ENCODE peak calls at places on chromosome 15, in six cellular contexts. Z, I, Y, L, F and P are unnamed samples.
A peak's percentile ranks its signal among the peaks of the same experiment; 100 is the strongest.

GRCh38 chr15:79994651-79995050 is 23.7 kb upstream of the BCL2A1 start:
- DNase-seq in Z (no peak), I (no peak), Y (peak; percentile 16), L (no peak), F (no peak), P (no peak)

GRCh38 chr15:22888120-22888859 is 49.8 kb downstream of the NIPA2 start:
- DNase-seq in Z (no peak), I (no peak), Y (no peak), L (no peak), F (no peak), P (no peak)

GRCh38 chr15:44595246-44595645 is 58.3 kb downstream of the EIF3J start:
- DNase-seq in Z (no peak), I (no peak), Y (no peak), L (peak; percentile 28), F (no peak), P (no peak)

GRCh38 chr15:58190419-58190818 is 52.2 kb downstream of the AQP9 start:
- DNase-seq in Z (no peak), I (no peak), Y (peak; percentile 7), L (no peak), F (no peak), P (peak; percentile 37)

GRCh38 chr15:80259942-80260510 is 8.0 kb upstream of the CTXND1 start:
- DNase-seq in Z (no peak), I (no peak), Y (no peak), L (no peak), F (no peak), P (no peak)

GRCh38 chr15:50166216-50166615 is 15.8 kb upstream of the SLC27A2 start:
- DNase-seq in Z (no peak), I (no peak), Y (no peak), L (no peak), F (no peak), P (no peak)

GRCh38 chr15:81184188-81184587 is 12.5 kb upstream of the IL16 start:
- DNase-seq in Z (no peak), I (peak; percentile 47), Y (no peak), L (no peak), F (no peak), P (peak; percentile 90)

GRCh38 chr15:100019601-100020000 is 286.4 kb upstream of the LYSMD4 start:
- DNase-seq in Z (no peak), I (no peak), Y (no peak), L (no peak), F (no peak), P (no peak)

GRCh38 chr15:80436511-80437307 is 32.5 kb downstream of the ARNT2 start:
- DNase-seq in Z (peak; percentile 32), I (no peak), Y (peak; percentile 70), L (no peak), F (no peak), P (peak; percentile 64)

GRCh38 chr15:88256261-88257230 is at the start of gene NTRK3:
- DNase-seq in Z (no peak), I (no peak), Y (no peak), L (no peak), F (no peak), P (no peak)

GRCh38 chr15:99631256-99631655 is 65.5 kb downstream of the MEF2A start:
- DNase-seq in Z (peak; percentile 41), I (peak; percentile 42), Y (no peak), L (no peak), F (peak; percentile 20), P (no peak)

GRCh38 chr15:75238150-75238549 is 20.0 kb upstream of the GOLGA6C start:
- DNase-seq in Z (peak; percentile 15), I (no peak), Y (no peak), L (no peak), F (no peak), P (no peak)

GRCh38 chr15:72472907-72473669 is 1.0 kb upstream of the ARIH1 start:
- DNase-seq in Z (no peak), I (no peak), Y (no peak), L (no peak), F (no peak), P (no peak)

GRCh38 chr15:91338763-91339162 is 238.7 kb downstream of the SV2B start:
- DNase-seq in Z (no peak), I (no peak), Y (no peak), L (no peak), F (no peak), P (no peak)

GRCh38 chr15:80785335-80785734 is 6.2 kb downstream of the CEMIP start:
- DNase-seq in Z (no peak), I (no peak), Y (no peak), L (no peak), F (no peak), P (no peak)

GRCh38 chr15:72859757-72860145 is 76.2 kb upstream of the ADPGK start:
- DNase-seq in Z (no peak), I (no peak), Y (no peak), L (no peak), F (no peak), P (peak; percentile 52)

GRCh38 chr15:78007965-78008886 is 69.3 kb downstream of the TBC1D2B start:
- DNase-seq in Z (no peak), I (peak; percentile 74), Y (no peak), L (peak; percentile 63), F (peak; percentile 64), P (no peak)

GRCh38 chr15:80736571-80736970 is 41.5 kb downstream of the ABHD17C start:
- DNase-seq in Z (no peak), I (no peak), Y (no peak), L (peak; percentile 42), F (no peak), P (no peak)

GRCh38 chr15:25178835-25179672 is 224.3 kb downstream of the SNRPN start:
- DNase-seq in Z (peak; percentile 55), I (peak; percentile 15), Y (no peak), L (peak; percentile 3), F (peak; percentile 3), P (peak; percentile 81)

GRCh38 chr15:68427366-68427765 is 4.6 kb downstream of the ITGA11 start:
- DNase-seq in Z (no peak), I (no peak), Y (no peak), L (no peak), F (no peak), P (no peak)

GRCh38 chr15:96693515-96693914 is 363.0 kb downstream of the NR2F2 start:
- DNase-seq in Z (no peak), I (no peak), Y (no peak), L (no peak), F (no peak), P (no peak)

GRCh38 chr15:78988361-78988911 is 43.6 kb upstream of the CTSH start:
- DNase-seq in Z (peak; percentile 79), I (peak; percentile 94), Y (peak; percentile 54), L (peak; percentile 87), F (peak; percentile 67), P (no peak)

GRCh38 chr15:39127925-39128617 is 452.8 kb upstream of the THBS1 start:
- DNase-seq in Z (no peak), I (peak; percentile 42), Y (peak; percentile 62), L (peak; percentile 7), F (peak; percentile 12), P (no peak)
- TF ChIP-seq POLR2AphosphoS5 in Z (no peak), I (no peak), Y (no peak), L (no peak), F (no peak), P (no peak)

GRCh38 chr15:47378527-47378926 is 338.8 kb upstream of the SEMA6D start:
- DNase-seq in Z (no peak), I (no peak), Y (no peak), L (no peak), F (no peak), P (no peak)
- TF ChIP-seq POLR2A in Z (no peak), I (no peak), Y (no peak), L (no peak), F (no peak), P (no peak)

GRCh38 chr15:98160236-98160635 is 199.7 kb downstream of the ARRDC4 start:
- DNase-seq in Z (no peak), I (peak; percentile 46), Y (no peak), L (no peak), F (no peak), P (no peak)
- H3K4me3 ChIP-seq in Z (no peak overlapping the region), I (no peak overlapping the region), Y (no peak overlapping the region), L (no peak overlapping the region), F (no peak overlapping the region), P (no peak overlapping the region)

GRCh38 chr15:62875626-62876021 is 166.9 kb upstream of the TPM1 start:
- DNase-seq in Z (no peak), I (no peak), Y (no peak), L (no peak), F (no peak), P (no peak)

GRCh38 chr15:62877276-62877857 is 165.2 kb upstream of the TPM1 start:
- DNase-seq in Z (no peak), I (no peak), Y (no peak), L (no peak), F (no peak), P (no peak)

GRCh38 chr15:62880278-62880677 is 162.3 kb upstream of the TPM1 start:
- DNase-seq in Z (no peak), I (no peak), Y (no peak), L (no peak), F (no peak), P (no peak)

GRCh38 chr15:62879770-62880169 is 162.8 kb upstream of the TPM1 start:
- DNase-seq in Z (no peak), I (no peak), Y (no peak), L (no peak), F (no peak), P (no peak)

GRCh38 chr15:62878070-62878469 is 164.5 kb upstream of the TPM1 start:
- DNase-seq in Z (no peak), I (no peak), Y (no peak), L (no peak), F (no peak), P (no peak)
- TF ChIP-seq POLR2AphosphoS5 in Z (no peak), I (no peak), Y (no peak), L (no peak), F (no peak), P (no peak)

GRCh38 chr15:89653578-89653977 is 1.7 kb downstream of the KIF7 start:
- DNase-seq in Z (no peak), I (no peak), Y (no peak), L (no peak), F (no peak), P (no peak)
- TF ChIP-seq POLR2A in Z (no peak), I (no peak), Y (no peak), L (no peak), F (no peak), P (no peak)